ENCODE peak calls at places on chromosomes 5 and 9, in five cellular contexts. J is endodermal cell, Y is dorsolateral prefrontal cortex, H is colonic mucosa, P is pancreas. B is an unnamed sample.

GRCh38 chr5:126053630-126054029 is 369.6 kb upstream of the GRAMD2B start:
- DNase-seq in J (no peak), Y (no peak), H (no peak), P (no peak), B (no peak)

GRCh38 chr9:36764364-36765076 is 191.8 kb downstream of the MELK start:
- DNase-seq in J (no peak), Y (no peak), H (no peak), P (no peak), B (peak)

GRCh38 chr9:131839281-131840084 is 99.6 kb upstream of the RAPGEF1 start:
- DNase-seq in J (no peak), Y (no peak), H (no peak), P (no peak), B (no peak)

GRCh38 chr5:33343661-33344327 is 97.0 kb upstream of the TARS1 start:
- DNase-seq in J (no peak), Y (no peak), H (no peak), P (no peak), B (no peak)

GRCh38 chr5:77301447-77301878 is 91.0 kb downstream of the PDE8B start:
- DNase-seq in J (no peak), Y (no peak), H (no peak), P (no peak), B (no peak)

GRCh38 chr9:107282268-107282667 is 811 bp upstream of the RAD23B start:
- DNase-seq in J (no peak), Y (no peak), H (peak), P (no peak), B (no peak)

GRCh38 chr9:124595743-124596142 is 88.5 kb upstream of the NR5A1 start:
- DNase-seq in J (no peak), Y (no peak), H (peak), P (no peak), B (no peak)

GRCh38 chr9:14270358-14271077 is 43.4 kb downstream of the NFIB start:
- DNase-seq in J (no peak), Y (no peak), H (no peak), P (no peak), B (no peak)

GRCh38 chr5:111063709-111064322 is 7.7 kb upstream of the TSLP start:
- DNase-seq in J (no peak), Y (no peak), H (no peak), P (no peak), B (no peak)

GRCh38 chr9:136525207-136525606 is 20.6 kb downstream of the NOTCH1 start:
- DNase-seq in J (no peak), Y (no peak), H (no peak), P (no peak), B (peak)

GRCh38 chr5:79872309-79872708 is 118.8 kb downstream of the MTX3 start:
- DNase-seq in J (no peak), Y (no peak), H (no peak), P (no peak), B (no peak)

GRCh38 chr9:123364241-123364824 is 8.3 kb downstream of the CRB2 start:
- DNase-seq in J (no peak), Y (peak), H (no peak), P (no peak), B (no peak)
- H3K27ac ChIP-seq in J (peak), Y (peak), H (no peak), P (no peak), B (no peak)

DNA sequence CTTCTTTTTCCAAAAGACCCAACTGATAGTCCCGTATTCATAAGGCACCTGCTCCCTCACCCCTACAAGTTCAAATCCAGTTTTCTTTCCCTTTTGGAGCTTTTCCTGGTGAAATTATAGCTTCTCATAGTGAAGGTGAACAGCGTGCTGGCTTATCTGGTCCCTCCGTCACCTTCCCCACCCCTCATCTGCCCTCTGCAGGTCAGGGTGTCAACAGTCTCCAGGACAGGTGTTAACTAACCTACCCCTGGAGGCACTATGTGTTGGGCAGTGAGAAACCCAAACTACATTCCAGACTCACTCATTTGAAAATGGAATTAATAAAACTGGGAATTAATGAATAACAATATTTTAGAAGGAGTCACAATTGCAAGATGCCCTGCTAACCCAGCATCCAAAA is 109.0 kb upstream of the TAS2R1 start:
- DNase-seq in J (peak), Y (no peak), H (no peak), P (no peak), B (no peak)
- TF ChIP-seq CTCF in J (peak), Y (no peak), H (no peak), P (no peak), B (peak)

DNA sequence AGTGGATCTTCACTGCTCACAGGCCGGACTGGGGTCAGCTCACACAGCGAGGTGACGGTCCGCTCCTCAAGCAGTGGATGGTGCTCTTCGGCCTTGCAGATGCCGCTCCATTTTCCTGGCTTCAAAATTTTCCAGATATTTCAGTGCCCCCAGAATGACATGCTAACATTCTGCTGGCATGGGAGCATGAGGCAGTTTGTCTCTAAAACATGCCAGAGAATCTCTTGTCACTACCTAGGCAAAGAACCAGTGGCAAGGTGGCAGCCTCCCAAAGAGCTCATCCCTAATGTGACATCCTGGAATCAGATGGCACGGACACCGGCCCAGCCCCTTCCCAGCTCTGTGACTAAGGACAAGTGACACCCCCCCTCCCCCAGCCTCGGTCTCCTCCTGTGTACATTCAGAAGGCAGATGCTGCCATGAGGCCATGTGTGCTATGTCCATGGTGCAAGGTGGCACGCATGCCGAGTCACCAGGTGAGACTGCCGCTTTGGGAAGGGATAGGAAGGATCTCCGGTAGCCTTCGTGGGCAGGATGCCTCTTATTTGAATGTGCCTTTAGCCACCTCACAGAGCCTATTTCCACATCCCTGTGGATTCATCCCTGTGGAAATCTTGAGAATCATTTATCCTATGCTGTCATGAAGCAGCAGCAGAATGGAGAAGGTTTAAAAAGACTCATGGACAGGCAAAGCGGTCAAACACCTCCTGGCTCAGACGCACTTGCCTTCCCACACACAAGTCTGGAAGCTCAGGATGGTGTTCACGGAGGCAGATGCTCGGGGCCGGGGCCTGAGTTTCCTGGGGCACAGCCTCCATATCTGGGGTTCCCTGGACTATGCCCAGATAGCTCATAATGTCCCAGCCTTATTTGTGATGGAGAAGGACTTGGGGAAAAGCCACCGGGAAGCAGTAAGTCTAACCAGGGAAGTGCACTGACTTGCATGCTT is 2.9 kb downstream of the S1PR3 start:
- DNase-seq in J (peak), Y (no peak), H (no peak), P (no peak), B (no peak)
- H3K4me3 ChIP-seq in J (peak), Y (peak), H (no peak), P (no peak), B (no peak)

GRCh38 chr5:39205550-39205949 is 13.8 kb downstream of the FYB1 start:
- DNase-seq in J (no peak), Y (no peak), H (no peak), P (no peak), B (no peak)
- H3K27ac ChIP-seq in J (no peak), Y (no peak), H (no peak), P (no peak), B (no peak)

DNA sequence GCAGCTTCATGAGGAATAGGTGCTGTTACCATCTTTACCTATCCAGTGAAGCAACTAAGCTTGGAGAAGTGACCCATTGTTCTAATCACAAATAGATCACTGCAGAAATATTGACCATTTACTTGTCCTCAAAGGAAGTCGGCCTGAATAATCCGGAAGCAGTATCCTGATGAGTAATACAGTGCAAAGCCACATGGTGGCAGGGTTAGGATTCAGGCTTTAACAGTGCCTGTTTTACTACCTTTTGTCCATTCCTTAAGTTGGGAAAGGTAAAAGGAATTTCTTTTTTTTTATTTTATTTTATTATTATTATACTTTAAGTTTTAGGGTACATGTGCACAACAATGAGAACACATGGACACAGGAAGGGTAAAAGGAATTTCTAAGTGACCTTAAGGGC is 336.3 kb downstream of the KDM4C start:
- DNase-seq in J (peak), Y (no peak), H (no peak), P (no peak), B (peak)
- TF ChIP-seq CTCF in J (peak), Y (peak), H (peak), P (no peak), B (peak)

GRCh38 chr5:73825219-73825618 is 199.2 kb downstream of the ARHGEF28 start:
- DNase-seq in J (no peak), Y (no peak), H (no peak), P (no peak), B (no peak)

GRCh38 chr5:73825736-73826135 is 199.7 kb downstream of the ARHGEF28 start:
- DNase-seq in J (no peak), Y (no peak), H (no peak), P (no peak), B (no peak)

GRCh38 chr5:73826301-73826700 is 200.3 kb downstream of the ARHGEF28 start:
- DNase-seq in J (no peak), Y (no peak), H (no peak), P (no peak), B (no peak)

GRCh38 chr5:73828465-73828864 is 202.5 kb downstream of the ARHGEF28 start:
- DNase-seq in J (no peak), Y (no peak), H (no peak), P (no peak), B (no peak)

DNA sequence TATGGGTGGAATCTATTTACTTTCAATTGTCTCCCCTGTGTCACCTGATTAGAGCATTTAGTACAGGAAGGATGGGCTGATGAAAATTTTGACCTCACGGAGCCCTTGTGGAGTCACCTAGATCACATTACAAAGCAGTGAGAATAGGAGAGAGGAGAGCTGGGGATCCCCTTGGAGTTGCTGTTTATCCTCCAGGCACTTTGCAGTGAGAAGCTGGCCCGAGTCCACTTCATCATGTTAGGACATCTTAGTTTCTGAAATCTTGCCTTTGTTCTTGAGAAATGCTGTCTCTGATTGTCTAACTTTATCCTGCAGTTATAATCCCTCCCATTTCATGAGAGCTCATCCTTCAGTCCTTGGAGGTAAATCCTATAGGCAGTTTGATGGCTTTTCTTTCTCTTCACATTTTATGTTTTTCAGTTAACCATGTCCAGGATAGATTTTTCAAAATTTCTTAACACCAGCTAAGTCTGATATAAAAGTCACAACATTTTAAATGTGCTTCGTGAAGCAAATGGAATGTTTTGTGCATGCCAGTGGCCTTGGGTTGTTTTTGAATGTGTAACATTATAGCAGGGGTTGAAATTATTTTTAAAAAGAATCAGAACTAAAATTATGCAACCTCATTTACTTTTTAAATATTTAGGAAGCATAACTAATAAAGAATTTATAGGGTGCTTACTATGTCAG is 200.9 kb downstream of the ARHGEF28 start:
- DNase-seq in J (no peak), Y (no peak), H (no peak), P (no peak), B (no peak)
- H3K4me3 ChIP-seq in J (no peak), Y (no peak), H (no peak), P (no peak), B (no peak)

GRCh38 chr9:38041564-38042267 is 27.3 kb downstream of the SHB start:
- DNase-seq in J (no peak), Y (no peak), H (no peak), P (no peak), B (no peak)
- H3K27ac ChIP-seq in J (no peak), Y (no peak), H (no peak), P (peak), B (no peak)

GRCh38 chr5:11737010-11737409 is 167.2 kb downstream of the CTNND2 start:
- DNase-seq in J (no peak), Y (no peak), H (no peak), P (no peak), B (no peak)
- TF ChIP-seq CTCF in J (no peak), Y (no peak), H (no peak), P (no peak), B (no peak)